ENCODE peak calls at places on chromosomes 1 and 21, in six cellular contexts. One of them, this sample, is unnamed.

GRCh38 chr1:39102537-39103320 is 76.6 kb downstream of the NDUFS5 start:
- DNase-seq in IMR-90: peak; percentile 83
- DNase-seq in left ventricle myocardium inferior: no peak
- DNase-seq in HCT116: peak; percentile 50
- DNase-seq in right lobe of liver: no peak
- DNase-seq in ovary: no peak
- DNase-seq in this sample: peak; percentile 99

GRCh38 chr21:27382404-27382803 is 415.5 kb upstream of the ADAMTS5 start:
- DNase-seq in ovary: no peak
- DNase-seq in right lobe of liver: no peak
- DNase-seq in left ventricle myocardium inferior: no peak
- DNase-seq in HCT116: no peak
- DNase-seq in IMR-90: peak; percentile 20
- DNase-seq in this sample: no peak

GRCh38 chr1:111471012-111471411 is 2.8 kb upstream of the C1orf162 start:
- DNase-seq in ovary: no peak
- DNase-seq in HCT116: no peak
- DNase-seq in left ventricle myocardium inferior: peak; percentile 35
- DNase-seq in right lobe of liver: peak; percentile 30
- DNase-seq in IMR-90: no peak
- DNase-seq in this sample: no peak

GRCh38 chr1:236065509-236066005 is 667 bp upstream of the NID1 start:
- DNase-seq in IMR-90: no peak
- DNase-seq in HCT116: no peak
- DNase-seq in right lobe of liver: no peak
- DNase-seq in left ventricle myocardium inferior: no peak
- DNase-seq in ovary: no peak
- DNase-seq in this sample: no peak

GRCh38 chr1:180155202-180155682 is 573 bp downstream of the QSOX1 start:
- DNase-seq in left ventricle myocardium inferior: no peak
- DNase-seq in right lobe of liver: peak; percentile 41
- DNase-seq in HCT116: no peak
- DNase-seq in ovary: no peak
- DNase-seq in IMR-90: no peak
- DNase-seq in this sample: no peak

GRCh38 chr1:238647877-238648276 is 738.5 kb upstream of the CHRM3 start:
- DNase-seq in right lobe of liver: no peak
- DNase-seq in left ventricle myocardium inferior: no peak
- DNase-seq in ovary: no peak
- DNase-seq in IMR-90: peak; percentile 100
- DNase-seq in HCT116: no peak
- DNase-seq in this sample: no peak

GRCh38 chr1:235832011-235832410 is 34.7 kb downstream of the LYST start:
- DNase-seq in ovary: no peak
- DNase-seq in left ventricle myocardium inferior: no peak
- DNase-seq in right lobe of liver: no peak
- DNase-seq in HCT116: no peak
- DNase-seq in IMR-90: no peak
- DNase-seq in this sample: no peak

GRCh38 chr1:224736619-224737352 is 120.7 kb downstream of the CNIH3 start:
- DNase-seq in HCT116: no peak
- DNase-seq in left ventricle myocardium inferior: peak; percentile 28
- DNase-seq in right lobe of liver: no peak
- DNase-seq in ovary: no peak
- DNase-seq in IMR-90: peak; percentile 19
- DNase-seq in this sample: no peak

GRCh38 chr1:188249813-188250212 is 1421.1 kb downstream of the PLA2G4A start:
- DNase-seq in HCT116: no peak
- DNase-seq in IMR-90: no peak
- DNase-seq in ovary: no peak
- DNase-seq in right lobe of liver: no peak
- DNase-seq in left ventricle myocardium inferior: no peak
- DNase-seq in this sample: no peak

GRCh38 chr1:114153621-114154145 is at the start of gene SYT6:
- DNase-seq in right lobe of liver: no peak
- DNase-seq in left ventricle myocardium inferior: no peak
- DNase-seq in HCT116: no peak
- DNase-seq in IMR-90: no peak
- DNase-seq in ovary: peak; percentile 40
- DNase-seq in this sample: no peak

GRCh38 chr1:159817276-159818041 is 9.2 kb upstream of the SLAMF8 start:
- DNase-seq in HCT116: no peak
- DNase-seq in left ventricle myocardium inferior: no peak
- DNase-seq in IMR-90: no peak
- DNase-seq in right lobe of liver: no peak
- DNase-seq in ovary: no peak
- DNase-seq in this sample: no peak

GRCh38 chr1:78038071-78038470 is 7.7 kb upstream of the GIPC2 start:
- DNase-seq in HCT116: no peak
- DNase-seq in IMR-90: peak; percentile 73
- DNase-seq in left ventricle myocardium inferior: no peak
- DNase-seq in ovary: no peak
- DNase-seq in right lobe of liver: no peak
- DNase-seq in this sample: no peak

GRCh38 chr1:167922611-167923074 is 8.7 kb upstream of the ADCY10 start:
- DNase-seq in right lobe of liver: no peak
- DNase-seq in HCT116: no peak
- DNase-seq in left ventricle myocardium inferior: no peak
- DNase-seq in IMR-90: no peak
- DNase-seq in ovary: no peak
- DNase-seq in this sample: no peak

GRCh38 chr1:6967431-6968079 is 182.3 kb downstream of the CAMTA1 start:
- DNase-seq in ovary: no peak
- DNase-seq in HCT116: no peak
- DNase-seq in left ventricle myocardium inferior: no peak
- DNase-seq in IMR-90: no peak
- DNase-seq in right lobe of liver: no peak
- DNase-seq in this sample: no peak

GRCh38 chr1:156097499-156098178 is 15.4 kb upstream of the MEX3A start:
- DNase-seq in IMR-90: no peak
- DNase-seq in ovary: no peak
- DNase-seq in HCT116: no peak
- DNase-seq in right lobe of liver: no peak
- DNase-seq in left ventricle myocardium inferior: no peak
- DNase-seq in this sample: no peak

GRCh38 chr1:54940027-54940426 is 40.4 kb upstream of the TMEM61 start:
- DNase-seq in IMR-90: peak; percentile 31
- DNase-seq in HCT116: no peak
- DNase-seq in ovary: no peak
- DNase-seq in left ventricle myocardium inferior: no peak
- DNase-seq in right lobe of liver: no peak
- DNase-seq in this sample: peak; percentile 33

GRCh38 chr1:245829861-245830260 is 675.1 kb downstream of the KIF26B start:
- DNase-seq in right lobe of liver: no peak
- DNase-seq in HCT116: no peak
- DNase-seq in left ventricle myocardium inferior: no peak
- DNase-seq in IMR-90: no peak
- DNase-seq in ovary: no peak
- DNase-seq in this sample: no peak

GRCh38 chr1:81335876-81336275 is 464.9 kb upstream of the ADGRL2 start:
- DNase-seq in IMR-90: no peak
- DNase-seq in right lobe of liver: no peak
- DNase-seq in left ventricle myocardium inferior: no peak
- DNase-seq in ovary: no peak
- DNase-seq in HCT116: no peak
- DNase-seq in this sample: peak; percentile 45

GRCh38 chr1:179365342-179366092 is at the start of gene AXDND1:
- DNase-seq in right lobe of liver: peak; percentile 87
- DNase-seq in ovary: peak; percentile 91
- DNase-seq in IMR-90: peak; percentile 80
- DNase-seq in HCT116: peak; percentile 47
- DNase-seq in left ventricle myocardium inferior: peak; percentile 84
- DNase-seq in this sample: peak; percentile 76

GRCh38 chr1:59846209-59846894 is 31.6 kb downstream of the HOOK1 start:
- DNase-seq in left ventricle myocardium inferior: no peak
- DNase-seq in ovary: no peak
- DNase-seq in HCT116: no peak
- DNase-seq in IMR-90: no peak
- DNase-seq in right lobe of liver: no peak
- DNase-seq in this sample: no peak

GRCh38 chr1:117368116-117369108 is 1.2 kb downstream of the MAN1A2 start:
- DNase-seq in right lobe of liver: no peak
- DNase-seq in ovary: no peak
- DNase-seq in left ventricle myocardium inferior: no peak
- DNase-seq in HCT116: no peak
- DNase-seq in IMR-90: peak; percentile 11
- DNase-seq in this sample: peak; percentile 38

GRCh38 chr1:226626577-226626956 is 78.0 kb downstream of the STUM start:
- DNase-seq in ovary: peak; percentile 83
- DNase-seq in left ventricle myocardium inferior: peak; percentile 77
- DNase-seq in IMR-90: peak; percentile 59
- DNase-seq in HCT116: peak; percentile 51
- DNase-seq in right lobe of liver: peak; percentile 70
- DNase-seq in this sample: peak; percentile 53

GRCh38 chr1:87327362-87328120 is 1.1 kb upstream of the LMO4 start:
- DNase-seq in IMR-90: no peak
- DNase-seq in left ventricle myocardium inferior: no peak
- DNase-seq in ovary: no peak
- DNase-seq in right lobe of liver: no peak
- DNase-seq in HCT116: no peak
- DNase-seq in this sample: no peak

GRCh38 chr1:32927441-32927840 is 26.3 kb upstream of the TMEM54 start:
- DNase-seq in HCT116: no peak
- DNase-seq in left ventricle myocardium inferior: no peak
- DNase-seq in IMR-90: no peak
- DNase-seq in ovary: no peak
- DNase-seq in right lobe of liver: no peak
- DNase-seq in this sample: no peak

GRCh38 chr1:30268923-30269666 is 454.3 kb downstream of the MATN1 start:
- DNase-seq in HCT116: no peak
- DNase-seq in left ventricle myocardium inferior: no peak
- DNase-seq in right lobe of liver: no peak
- DNase-seq in ovary: no peak
- DNase-seq in IMR-90: no peak
- DNase-seq in this sample: no peak

GRCh38 chr1:36523850-36524249 is 41.1 kb upstream of the CSF3R start:
- DNase-seq in IMR-90: no peak
- DNase-seq in ovary: no peak
- DNase-seq in right lobe of liver: no peak
- DNase-seq in HCT116: no peak
- DNase-seq in left ventricle myocardium inferior: no peak
- DNase-seq in this sample: no peak

GRCh38 chr1:237031480-237031879 is 10.5 kb upstream of the RYR2 start:
- DNase-seq in left ventricle myocardium inferior: no peak
- DNase-seq in ovary: no peak
- DNase-seq in HCT116: no peak
- DNase-seq in right lobe of liver: no peak
- DNase-seq in IMR-90: no peak
- DNase-seq in this sample: no peak

GRCh38 chr1:20141001-20141400 is 1.9 kb downstream of the PLA2G2F start:
- DNase-seq in HCT116: no peak
- DNase-seq in ovary: no peak
- DNase-seq in IMR-90: no peak
- DNase-seq in right lobe of liver: no peak
- DNase-seq in left ventricle myocardium inferior: no peak
- DNase-seq in this sample: no peak

GRCh38 chr1:30798389-30798951 is 40.9 kb upstream of the LAPTM5 start:
- DNase-seq in IMR-90: no peak
- DNase-seq in left ventricle myocardium inferior: peak; percentile 39
- DNase-seq in HCT116: no peak
- DNase-seq in right lobe of liver: peak; percentile 46
- DNase-seq in ovary: no peak
- DNase-seq in this sample: no peak

GRCh38 chr1:16449666-16450065 is 9.1 kb downstream of the NECAP2 start:
- DNase-seq in HCT116: no peak
- DNase-seq in IMR-90: no peak
- DNase-seq in left ventricle myocardium inferior: no peak
- DNase-seq in right lobe of liver: no peak
- DNase-seq in ovary: no peak
- DNase-seq in this sample: no peak
- H3K36me3 ChIP-seq in HCT116: peaks cover 42% of the 10 kb centered on the region
- H3K36me3 ChIP-seq in IMR-90: peaks cover 63% of the 10 kb centered on the region
- H3K36me3 ChIP-seq in left ventricle myocardium inferior: peaks cover 97% of the 10 kb centered on the region
- H3K36me3 ChIP-seq in right lobe of liver: no peaks in the 10 kb centered on the region
- H3K36me3 ChIP-seq in ovary: no peaks in the 10 kb centered on the region
- H3K36me3 ChIP-seq in this sample: peaks cover 66% of the 10 kb centered on the region

DNA sequence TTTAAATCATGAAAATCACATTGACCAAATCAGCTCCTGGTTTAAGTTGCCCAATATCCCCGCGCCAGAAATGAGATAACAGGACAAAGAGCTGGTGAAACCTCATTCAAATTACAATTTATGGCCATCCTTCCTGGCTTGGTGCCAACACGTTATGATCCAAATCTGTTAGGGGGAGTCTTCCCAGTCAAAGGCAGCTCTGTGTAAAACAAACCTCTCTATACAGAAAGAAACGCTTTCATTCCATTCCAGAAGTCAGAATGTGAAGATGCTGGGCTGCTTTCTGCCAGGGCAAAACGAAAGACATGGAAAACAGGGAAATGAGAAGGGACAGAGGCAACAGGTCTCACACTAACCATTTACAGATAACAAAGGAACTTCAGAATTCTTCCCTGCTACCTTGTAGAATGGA is 53.5 kb upstream of the TIAM1 start:
- DNase-seq in right lobe of liver: no peak
- DNase-seq in left ventricle myocardium inferior: no peak
- DNase-seq in HCT116: no peak
- DNase-seq in IMR-90: no peak
- DNase-seq in ovary: no peak
- DNase-seq in this sample: no peak
- H3K4me1 ChIP-seq in right lobe of liver: no peaks in the 10 kb centered on the region
- H3K4me1 ChIP-seq in left ventricle myocardium inferior: no peaks in the 10 kb centered on the region
- H3K4me1 ChIP-seq in HCT116: peaks cover 14% of the 10 kb centered on the region
- H3K4me1 ChIP-seq in IMR-90: no peaks in the 10 kb centered on the region
- H3K4me1 ChIP-seq in ovary: no peaks in the 10 kb centered on the region
- H3K4me1 ChIP-seq in this sample: no peaks in the 10 kb centered on the region

GRCh38 chr1:37851271-37851670 is 8.1 kb downstream of the MTF1 start:
- DNase-seq in IMR-90: no peak
- DNase-seq in left ventricle myocardium inferior: no peak
- DNase-seq in right lobe of liver: no peak
- DNase-seq in ovary: no peak
- DNase-seq in HCT116: no peak
- DNase-seq in this sample: no peak
- H3K36me3 ChIP-seq in IMR-90: peaks cover 8% of the 10 kb centered on the region
- H3K36me3 ChIP-seq in left ventricle myocardium inferior: peaks cover 16% of the 10 kb centered on the region
- H3K36me3 ChIP-seq in right lobe of liver: no peaks in the 10 kb centered on the region
- H3K36me3 ChIP-seq in ovary: no peaks in the 10 kb centered on the region
- H3K36me3 ChIP-seq in HCT116: peaks cover 14% of the 10 kb centered on the region
- H3K36me3 ChIP-seq in this sample: peaks cover 18% of the 10 kb centered on the region

GRCh38 chr1:197857477-197857876 is 45.0 kb upstream of the C1orf53 start:
- DNase-seq in left ventricle myocardium inferior: no peak
- DNase-seq in HCT116: no peak
- DNase-seq in ovary: no peak
- DNase-seq in right lobe of liver: no peak
- DNase-seq in IMR-90: no peak
- DNase-seq in this sample: no peak

GRCh38 chr1:197862671-197863070 is 39.8 kb upstream of the C1orf53 start:
- DNase-seq in IMR-90: peak; percentile 12
- DNase-seq in left ventricle myocardium inferior: no peak
- DNase-seq in right lobe of liver: no peak
- DNase-seq in ovary: no peak
- DNase-seq in HCT116: no peak
- DNase-seq in this sample: no peak

GRCh38 chr1:197862221-197862620 is 40.2 kb upstream of the C1orf53 start:
- DNase-seq in IMR-90: no peak
- DNase-seq in left ventricle myocardium inferior: no peak
- DNase-seq in right lobe of liver: no peak
- DNase-seq in HCT116: no peak
- DNase-seq in ovary: no peak
- DNase-seq in this sample: no peak

GRCh38 chr1:197859024-197859423 is 43.4 kb upstream of the C1orf53 start:
- DNase-seq in right lobe of liver: no peak
- DNase-seq in left ventricle myocardium inferior: no peak
- DNase-seq in ovary: no peak
- DNase-seq in IMR-90: no peak
- DNase-seq in HCT116: no peak
- DNase-seq in this sample: peak; percentile 69
- H3K4me1 ChIP-seq in right lobe of liver: no peaks in the 10 kb centered on the region
- H3K4me1 ChIP-seq in left ventricle myocardium inferior: no peaks in the 10 kb centered on the region
- H3K4me1 ChIP-seq in ovary: no peaks in the 10 kb centered on the region
- H3K4me1 ChIP-seq in IMR-90: peaks cover 3% of the 10 kb centered on the region
- H3K4me1 ChIP-seq in HCT116: no peaks in the 10 kb centered on the region
- H3K4me1 ChIP-seq in this sample: peaks cover 20% of the 10 kb centered on the region

This sample was measured in HAP-1.